ENCODE peak calls at places on chromosomes 6 and 20, in five cellular contexts. J is GM13976, B is ACHN, T is EL, P is choroid plexus epithelial cell. V is an unnamed sample.

GRCh38 chr6:111591370-111591900 is 14.2 kb downstream of the TRAF3IP2 start:
- DNase-seq in J (no peak), B (peak), T (peak), P (peak), V (peak)

GRCh38 chr6:33724281-33725023 is 13.0 kb upstream of the UQCC2 start:
- DNase-seq in J (no peak), B (no peak), T (no peak), P (no peak), V (no peak)

GRCh38 chr20:13220194-13220856 is 749 bp upstream of the ISM1 start:
- DNase-seq in J (peak), B (peak), T (peak), P (peak), V (peak)

GRCh38 chr20:10673176-10673830 is 496 bp downstream of the JAG1 start:
- DNase-seq in J (peak), B (peak), T (peak), P (peak), V (peak)

GRCh38 chr6:157300006-157300405 is 23.3 kb downstream of the TMEM242 start:
- DNase-seq in J (no peak), B (no peak), T (no peak), P (no peak), V (no peak)

GRCh38 chr20:47181056-47181862 is 175.2 kb downstream of the ZMYND8 start:
- DNase-seq in J (peak), B (peak), T (peak), P (peak), V (peak)

GRCh38 chr20:25025986-25026605 is 31.8 kb downstream of the ACSS1 start:
- DNase-seq in J (no peak), B (no peak), T (no peak), P (no peak), V (no peak)

GRCh38 chr6:142692942-142693341 is 252.0 kb downstream of the HIVEP2 start:
- DNase-seq in J (peak), B (peak), T (peak), P (peak), V (peak)